ENCODE peak calls at places on chromosomes 13 and 19, in four cellular contexts. N is progenitor cell of endocrine pancreas, Q is fibroblast of mammary gland, K is BJ. V is an unnamed sample.

GRCh38 chr13:46178143-46178542 is 3.8 kb downstream of the LCP1 start:
- DNase-seq in N (no peak), Q (no peak), K (no peak), V (no peak)

GRCh38 chr13:95920485-95920884 is 132.7 kb downstream of the UGGT2 start:
- DNase-seq in N (no peak), Q (no peak), K (no peak), V (no peak)

GRCh38 chr13:39422845-39423565 is 180.0 kb downstream of the LHFPL6 start:
- DNase-seq in N (no peak), Q (peak), K (no peak), V (no peak)

GRCh38 chr13:99895428-99895998 is 76.1 kb downstream of the ZIC5 start:
- DNase-seq in N (no peak), Q (no peak), K (no peak), V (no peak)

GRCh38 chr19:13026478-13026999 is 31.3 kb downstream of the NFIX start:
- DNase-seq in N (no peak), Q (peak), K (no peak), V (no peak)

GRCh38 chr13:42011601-42012401 is 36.6 kb upstream of the DGKH start:
- DNase-seq in N (no peak), Q (no peak), K (no peak), V (no peak)

GRCh38 chr13:113754242-113754641 is 4.8 kb upstream of the TMEM255B start:
- DNase-seq in N (no peak), Q (no peak), K (no peak), V (no peak)

GRCh38 chr13:46392967-46393366 is 5.9 kb upstream of the RUBCNL start:
- DNase-seq in N (no peak), Q (no peak), K (no peak), V (no peak)

GRCh38 chr13:49584771-49585182 is 581 bp downstream of the RCBTB1 start:
- DNase-seq in N (no peak), Q (peak), K (no peak), V (no peak)

GRCh38 chr19:13460045-13460444 is 46.2 kb downstream of the CACNA1A start:
- DNase-seq in N (no peak), Q (no peak), K (no peak), V (no peak)

GRCh38 chr19:53147645-53148044 is 11.2 kb downstream of the ZNF347 start:
- DNase-seq in N (no peak), Q (no peak), K (no peak), V (no peak)

GRCh38 chr19:39253374-39254149 is 4.9 kb upstream of the IFNL4 start:
- DNase-seq in N (no peak), Q (no peak), K (no peak), V (no peak)

GRCh38 chr19:23783634-23784033 is 24.9 kb upstream of the ZNF681 start:
- DNase-seq in N (no peak), Q (no peak), K (no peak), V (no peak)

GRCh38 chr13:32255744-32256120 is 59.4 kb downstream of the ZAR1L start:
- DNase-seq in N (no peak), Q (no peak), K (no peak), V (no peak)

GRCh38 chr13:23146811-23147245 is 34.0 kb upstream of the SGCG start:
- DNase-seq in N (no peak), Q (no peak), K (no peak), V (no peak)

GRCh38 chr19:7533281-7533819 is 2.2 kb upstream of the PNPLA6 start:
- DNase-seq in N (no peak), Q (peak), K (no peak), V (no peak)

GRCh38 chr19:39157275-39157996 is 31.9 kb downstream of the PAK4 start:
- DNase-seq in N (no peak), Q (peak), K (no peak), V (no peak)

GRCh38 chr13:39020853-39021462 is 16.9 kb downstream of the PROSER1 start:
- DNase-seq in N (no peak), Q (no peak), K (no peak), V (no peak)

GRCh38 chr19:49639401-49640112 is 386 bp downstream of the RRAS start:
- DNase-seq in N (no peak), Q (no peak), K (no peak), V (no peak)

GRCh38 chr19:932647-933552 is 7.1 kb downstream of the ARID3A start:
- DNase-seq in N (no peak), Q (peak), K (peak), V (no peak)

GRCh38 chr19:13085673-13086072 is 17.0 kb downstream of the LYL1 start:
- DNase-seq in N (no peak), Q (no peak), K (no peak), V (no peak)

GRCh38 chr13:21674271-21675009 is 3.6 kb downstream of the FGF9 start:
- DNase-seq in N (peak), Q (no peak), K (no peak), V (no peak)

GRCh38 chr13:95247857-95248256 is 53.4 kb downstream of the ABCC4 start:
- DNase-seq in N (no peak), Q (no peak), K (no peak), V (no peak)

GRCh38 chr19:44608391-44608821 is 5.0 kb upstream of the IGSF23 start:
- DNase-seq in N (no peak), Q (peak), K (no peak), V (no peak)

GRCh38 chr13:102903659-102904407 is 58.0 kb downstream of the ERCC5 start:
- DNase-seq in N (no peak), Q (peak), K (no peak), V (no peak)

GRCh38 chr19:18802354-18802753 is 11.2 kb upstream of the COMP start:
- DNase-seq in N (no peak), Q (no peak), K (no peak), V (no peak)

GRCh38 chr13:25218011-25218410 is 45.9 kb upstream of the AMER2 start:
- DNase-seq in N (no peak), Q (no peak), K (no peak), V (no peak)

GRCh38 chr13:90201676-90202425 is 1145.6 kb upstream of the MIR17HG start:
- DNase-seq in N (no peak), Q (peak), K (no peak), V (no peak)

GRCh38 chr19:58510084-58510862 is 1.5 kb downstream of the SLC27A5 start:
- DNase-seq in N (no peak), Q (no peak), K (no peak), V (no peak)

GRCh38 chr19:7522923-7523667 is 671 bp downstream of the MCOLN1 start:
- DNase-seq in N (no peak), Q (peak), K (no peak), V (no peak)

DNA sequence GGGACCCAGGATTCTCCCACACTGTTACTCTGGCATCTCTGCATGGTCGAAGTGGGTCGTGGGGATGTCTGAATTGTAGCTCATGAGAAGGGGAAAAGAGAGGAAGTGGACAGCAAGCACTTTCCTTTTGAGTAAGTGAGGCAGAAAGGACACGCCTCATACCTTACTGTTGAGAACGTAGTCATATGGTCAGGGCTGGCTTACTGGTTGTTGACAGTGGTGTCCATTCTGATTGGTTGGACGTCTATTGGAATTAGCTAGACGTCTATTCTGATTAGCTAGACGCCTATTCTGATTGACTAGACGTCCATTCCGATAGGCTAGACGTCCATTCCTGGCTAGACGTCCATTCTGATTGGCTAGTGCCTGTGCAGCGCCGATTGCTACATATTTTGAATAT is 12.4 kb downstream of the GRIN2D start:
- DNase-seq in N (no peak), Q (no peak), K (no peak), V (no peak)
- TF ChIP-seq CTCF in N (no peak), Q (no peak), K (no peak), V (no peak)

GRCh38 chr19:4233282-4233853 is 4.0 kb downstream of the EBI3 start:
- DNase-seq in N (peak), Q (peak), K (no peak), V (peak)

GRCh38 chr19:4229179-4229931 is at the start of gene EBI3:
- DNase-seq in N (peak), Q (peak), K (no peak), V (no peak)

GRCh38 chr19:4234142-4234861 is 5.0 kb downstream of the EBI3 start:
- DNase-seq in N (no peak), Q (no peak), K (no peak), V (no peak)

GRCh38 chr19:4234862-4235201 is 5.5 kb downstream of the EBI3 start:
- DNase-seq in N (no peak), Q (no peak), K (no peak), V (no peak)

GRCh38 chr19:4232614-4233281 is 3.4 kb downstream of the EBI3 start:
- DNase-seq in N (no peak), Q (no peak), K (no peak), V (no peak)
- TF ChIP-seq CTCF in N (no peak), Q (no peak), K (no peak), V (no peak)

GRCh38 chr19:48117515-48118330 is 7.1 kb upstream of the PLA2G4C start:
- DNase-seq in N (no peak), Q (no peak), K (no peak), V (no peak)
- TF ChIP-seq CTCF in N (no peak), Q (no peak), K (no peak), V (no peak)

DNA sequence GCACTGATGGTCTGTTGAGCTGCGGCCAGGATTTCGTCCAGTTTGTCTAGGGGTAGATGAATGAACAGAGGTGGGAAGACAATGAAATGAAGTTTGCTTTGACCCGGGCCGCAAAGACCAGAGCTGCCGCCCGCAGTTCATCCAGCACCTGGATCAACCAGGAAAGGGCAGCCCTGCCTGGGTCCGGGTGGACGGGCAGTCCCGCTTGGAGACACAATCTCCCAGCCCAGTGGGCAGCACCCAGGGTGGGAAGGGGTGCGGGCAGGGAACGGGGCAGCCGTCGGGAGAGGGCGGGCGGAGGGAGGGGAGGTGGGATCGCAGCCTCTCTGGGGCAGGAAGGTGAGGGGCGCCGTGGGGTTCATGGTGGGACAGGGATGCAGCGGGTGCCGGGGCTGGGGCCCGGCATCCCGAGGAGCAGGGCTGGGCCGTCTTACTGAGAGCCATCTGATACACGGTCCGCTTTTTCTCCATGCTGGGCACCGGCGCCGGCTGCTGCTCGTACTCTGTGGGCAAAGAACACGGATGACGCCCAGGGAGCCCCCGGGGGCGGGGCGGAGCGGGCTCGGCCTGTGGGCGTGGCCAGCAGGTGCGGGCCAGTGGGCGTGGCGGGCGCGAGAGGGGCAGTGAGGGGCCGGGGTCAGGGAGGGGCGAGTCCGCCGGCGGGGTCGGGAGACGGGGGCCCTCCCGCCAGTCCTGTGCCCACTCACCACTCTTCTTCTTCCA is 33.1 kb downstream of the SHANK1 start:
- DNase-seq in N (no peak), Q (no peak), K (no peak), V (no peak)
- TF ChIP-seq CTCF in N (no peak), Q (no peak), K (no peak), V (no peak)

GRCh38 chr19:17539288-17540117 is 15.9 kb upstream of the COLGALT1 start:
- DNase-seq in N (peak), Q (peak), K (peak), V (peak)
- TF ChIP-seq CTCF in N (peak), Q (no peak), K (peak), V (no peak)

DNA sequence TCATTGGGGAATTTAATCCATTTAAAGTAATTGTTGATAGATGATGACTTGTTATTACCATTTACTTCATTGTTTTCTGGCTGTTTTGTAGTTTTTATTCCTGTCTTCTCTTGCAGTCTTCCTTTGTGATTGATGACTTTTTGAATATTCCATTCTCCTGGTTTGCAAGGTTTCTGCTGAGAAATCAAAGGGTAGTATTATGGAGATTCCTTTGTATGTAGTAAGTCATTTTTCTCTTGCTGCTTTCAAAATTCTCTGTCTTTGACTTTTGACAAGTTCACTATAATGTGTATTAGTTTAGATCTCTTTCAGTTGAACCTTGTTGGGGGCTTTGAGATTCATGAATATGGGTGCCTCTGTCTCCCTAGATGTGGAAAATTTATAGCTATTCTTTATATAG is 6.0 kb downstream of the ZNF559 start:
- DNase-seq in N (no peak), Q (no peak), K (no peak), V (no peak)
- TF ChIP-seq CTCF in N (no peak), Q (no peak), K (no peak), V (no peak)